ENCODE peak calls at places on chromosomes 16 and 17, in six cellular contexts. One of them, this sample, is unnamed.

GRCh38 chr16:19916064-19916463 is 31.4 kb upstream of the GPRC5B start:
- DNase-seq in K562: no peak
- DNase-seq in Peyer's patch: no peak
- DNase-seq in Caco-2: no peak
- DNase-seq in suprapubic skin: no peak
- DNase-seq in fibroblast of the aortic adventitia: no peak
- DNase-seq in this sample: no peak

GRCh38 chr17:4301066-4301465 is 37.3 kb upstream of the ANKFY1 start:
- DNase-seq in Caco-2: no peak
- DNase-seq in suprapubic skin: no peak
- DNase-seq in Peyer's patch: no peak
- DNase-seq in fibroblast of the aortic adventitia: no peak
- DNase-seq in K562: no peak
- DNase-seq in this sample: no peak

GRCh38 chr17:67390646-67391480 is 13.8 kb downstream of the PITPNC1 start:
- DNase-seq in K562: no peak
- DNase-seq in fibroblast of the aortic adventitia: peak; percentile 94
- DNase-seq in Caco-2: no peak
- DNase-seq in Peyer's patch: no peak
- DNase-seq in suprapubic skin: no peak
- DNase-seq in this sample: no peak

GRCh38 chr17:49993423-49994037 is 1.5 kb downstream of the DLX3 start:
- DNase-seq in fibroblast of the aortic adventitia: no peak
- DNase-seq in suprapubic skin: no peak
- DNase-seq in K562: no peak
- DNase-seq in Caco-2: no peak
- DNase-seq in Peyer's patch: no peak
- DNase-seq in this sample: peak; percentile 37

GRCh38 chr17:77737442-77738265 is 220.8 kb upstream of the TNRC6C start:
- DNase-seq in suprapubic skin: peak; percentile 53
- DNase-seq in Peyer's patch: no peak
- DNase-seq in Caco-2: no peak
- DNase-seq in fibroblast of the aortic adventitia: no peak
- DNase-seq in K562: no peak
- DNase-seq in this sample: peak; percentile 8

GRCh38 chr17:82838386-82839063 is 1.3 kb downstream of the ZNF750 start:
- DNase-seq in fibroblast of the aortic adventitia: peak; percentile 13
- DNase-seq in K562: no peak
- DNase-seq in Peyer's patch: no peak
- DNase-seq in suprapubic skin: no peak
- DNase-seq in Caco-2: peak; percentile 64
- DNase-seq in this sample: no peak

GRCh38 chr16:68408967-68409366 is 39.3 kb downstream of the SMPD3 start:
- DNase-seq in fibroblast of the aortic adventitia: no peak
- DNase-seq in Caco-2: no peak
- DNase-seq in K562: no peak
- DNase-seq in Peyer's patch: peak; percentile 12
- DNase-seq in suprapubic skin: no peak
- DNase-seq in this sample: no peak

GRCh38 chr17:29143894-29144293 is 36.3 kb downstream of the MYO18A start:
- DNase-seq in Caco-2: no peak
- DNase-seq in suprapubic skin: no peak
- DNase-seq in K562: peak; percentile 67
- DNase-seq in Peyer's patch: peak; percentile 52
- DNase-seq in fibroblast of the aortic adventitia: peak; percentile 32
- DNase-seq in this sample: no peak

GRCh38 chr17:77555741-77556291 is 402.7 kb upstream of the TNRC6C start:
- DNase-seq in suprapubic skin: no peak
- DNase-seq in K562: no peak
- DNase-seq in fibroblast of the aortic adventitia: no peak
- DNase-seq in Peyer's patch: no peak
- DNase-seq in Caco-2: no peak
- DNase-seq in this sample: no peak

GRCh38 chr17:61461967-61462733 is 9.9 kb downstream of the TBX4 start:
- DNase-seq in K562: peak; percentile 45
- DNase-seq in fibroblast of the aortic adventitia: peak; percentile 20
- DNase-seq in Caco-2: peak; percentile 73
- DNase-seq in Peyer's patch: peak; percentile 46
- DNase-seq in suprapubic skin: no peak
- DNase-seq in this sample: no peak

GRCh38 chr17:40648326-40648968 is 829 bp upstream of the SMARCE1 start:
- DNase-seq in Caco-2: no peak
- DNase-seq in fibroblast of the aortic adventitia: peak; percentile 74
- DNase-seq in Peyer's patch: no peak
- DNase-seq in suprapubic skin: peak; percentile 67
- DNase-seq in K562: peak; percentile 39
- DNase-seq in this sample: no peak

DNA sequence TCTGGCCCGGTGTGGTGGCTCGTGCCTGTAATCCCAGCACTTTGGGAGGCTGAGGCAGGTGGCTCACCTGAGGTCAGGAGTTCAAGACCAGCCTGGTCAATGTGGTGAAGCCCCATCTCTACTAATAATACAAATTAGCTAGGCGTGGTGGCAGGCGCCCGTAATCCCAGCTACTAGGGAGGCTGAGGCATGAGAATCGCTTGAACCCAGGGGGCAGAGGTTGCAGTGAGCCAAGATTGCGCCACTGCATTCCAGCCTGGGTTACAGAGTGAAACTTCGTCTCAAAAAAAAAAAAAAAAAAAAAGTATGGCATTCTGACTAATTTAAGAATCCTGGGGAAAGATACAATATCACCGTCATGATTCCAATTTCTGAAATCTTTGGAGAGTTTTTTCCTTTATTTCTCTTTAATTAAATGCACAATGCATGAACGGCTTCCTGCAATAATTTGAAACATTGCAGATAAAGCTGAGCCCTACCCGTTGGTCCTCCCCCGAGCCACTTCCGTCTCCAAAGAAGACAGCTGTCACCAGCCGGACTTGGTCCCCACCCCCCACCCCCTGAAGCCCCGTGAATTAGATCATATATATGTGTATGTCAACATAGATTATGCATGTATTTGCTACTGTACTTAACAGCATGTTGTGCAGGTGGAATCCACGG is 142.7 kb upstream of the PLCG2 start:
- DNase-seq in K562: peak; percentile 75
- DNase-seq in Peyer's patch: no peak
- DNase-seq in fibroblast of the aortic adventitia: no peak
- DNase-seq in Caco-2: no peak
- DNase-seq in suprapubic skin: no peak
- DNase-seq in this sample: no peak
- TF ChIP-seq CTCF in K562: no peak
- TF ChIP-seq CTCF in Peyer's patch: no peak
- TF ChIP-seq CTCF in fibroblast of the aortic adventitia: no peak
- TF ChIP-seq CTCF in Caco-2: no peak
- TF ChIP-seq CTCF in suprapubic skin: no peak
- TF ChIP-seq CTCF in this sample: no peak

DNA sequence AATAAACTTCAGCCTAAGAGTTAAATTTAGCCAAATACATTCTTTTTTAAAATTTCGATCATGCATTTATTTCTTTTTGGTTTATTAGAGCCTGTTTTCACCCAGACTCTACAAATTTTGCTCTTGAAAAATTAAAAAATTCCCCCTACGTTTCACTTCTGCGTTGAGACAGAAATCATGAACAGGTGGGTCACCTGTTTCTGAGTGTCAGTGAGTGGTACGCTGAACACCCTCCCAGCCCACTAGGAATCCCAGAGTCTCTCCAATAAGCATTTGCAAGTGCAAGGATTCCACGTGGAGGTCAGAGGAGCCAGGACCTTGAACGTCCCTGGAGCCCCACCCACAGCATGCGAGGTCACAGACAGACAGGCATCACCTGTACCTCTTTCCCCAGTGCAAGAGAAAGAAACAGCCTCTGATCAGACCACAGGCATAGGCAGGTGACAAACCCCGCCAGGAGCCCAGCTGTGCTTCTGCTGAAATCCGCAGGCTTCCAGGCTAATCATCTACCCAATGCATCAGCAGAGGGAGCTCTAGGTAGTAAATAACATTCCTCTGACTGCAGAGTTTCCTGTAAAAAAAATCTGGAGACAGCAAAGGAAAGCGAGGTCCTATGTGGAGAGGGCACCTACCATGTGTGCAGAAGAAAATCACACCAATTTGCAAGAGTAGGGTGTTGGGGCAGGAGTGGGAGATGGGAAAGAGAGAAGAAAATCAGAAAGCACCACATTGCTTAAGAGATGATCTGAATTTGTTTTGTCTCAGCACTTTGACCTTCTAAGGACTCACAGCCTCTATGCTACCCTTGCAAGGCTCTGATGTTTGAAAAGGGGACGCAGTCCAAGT is 5.9 kb upstream of the XYLT1 start:
- DNase-seq in Peyer's patch: peak; percentile 61
- DNase-seq in fibroblast of the aortic adventitia: peak; percentile 81
- DNase-seq in Caco-2: peak; percentile 72
- DNase-seq in K562: peak; percentile 18
- DNase-seq in suprapubic skin: no peak
- DNase-seq in this sample: peak; percentile 34
- TF ChIP-seq CTCF in Peyer's patch: peak; percentile 61
- TF ChIP-seq CTCF in fibroblast of the aortic adventitia: peak; percentile 76
- TF ChIP-seq CTCF in Caco-2: peak; percentile 38
- TF ChIP-seq CTCF in K562: peak; percentile 31
- TF ChIP-seq CTCF in suprapubic skin: peak; percentile 39
- TF ChIP-seq CTCF in this sample: peak; percentile 57

DNA sequence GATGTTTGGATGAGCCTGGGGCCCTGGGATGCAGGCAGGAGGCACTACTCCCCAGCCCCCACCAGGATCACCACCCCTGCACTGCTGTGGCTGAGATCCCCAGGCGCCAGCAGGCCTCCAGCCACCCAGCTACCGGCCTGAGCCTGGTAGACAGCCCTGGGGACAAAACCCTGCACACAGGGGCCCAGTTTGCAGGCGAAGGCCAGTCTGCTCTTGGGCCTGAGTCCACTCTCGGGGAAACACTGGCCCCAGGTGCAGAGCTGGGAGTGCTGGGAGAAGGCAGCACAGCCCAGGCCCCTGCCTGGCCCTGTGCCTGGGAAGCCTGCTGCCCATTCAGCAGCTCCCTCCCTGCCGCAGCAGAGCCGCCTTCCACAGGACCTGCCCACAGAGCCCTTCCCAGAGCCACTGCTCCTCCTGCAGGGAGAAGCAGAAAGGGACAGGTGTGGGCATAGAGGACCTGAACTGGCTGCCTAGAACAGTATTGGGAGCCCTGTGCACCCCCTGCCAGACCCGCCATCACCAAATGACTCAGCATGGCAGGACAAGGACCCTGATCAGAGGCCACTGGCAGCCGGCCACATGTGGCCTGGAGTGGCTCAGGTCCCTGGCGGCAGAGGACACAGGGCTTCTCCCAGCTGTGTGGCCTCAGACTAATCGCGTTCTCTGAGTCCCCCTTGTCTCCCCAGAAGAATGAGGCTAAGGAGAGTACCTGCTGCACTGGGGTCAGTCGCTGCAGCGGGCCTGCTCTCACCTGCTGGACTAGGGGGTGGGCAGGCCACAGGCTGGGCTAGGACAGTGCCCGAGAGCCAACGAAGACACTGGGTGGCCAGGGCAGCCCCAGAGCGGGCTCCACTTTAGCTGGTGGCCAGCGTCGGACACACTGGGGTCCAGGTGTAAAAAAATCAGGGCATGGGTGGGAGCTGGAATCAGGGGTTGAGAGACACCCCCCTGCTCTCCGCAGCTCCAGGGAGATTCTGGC is 10.7 kb downstream of the MSRB1 start:
- DNase-seq in fibroblast of the aortic adventitia: no peak
- DNase-seq in K562: no peak
- DNase-seq in Caco-2: no peak
- DNase-seq in Peyer's patch: peak; percentile 67
- DNase-seq in suprapubic skin: no peak
- DNase-seq in this sample: no peak
- TF ChIP-seq CTCF in fibroblast of the aortic adventitia: no peak
- TF ChIP-seq CTCF in K562: no peak
- TF ChIP-seq CTCF in Caco-2: no peak
- TF ChIP-seq CTCF in Peyer's patch: peak; percentile 51
- TF ChIP-seq CTCF in suprapubic skin: no peak
- TF ChIP-seq CTCF in this sample: peak; percentile 19

DNA sequence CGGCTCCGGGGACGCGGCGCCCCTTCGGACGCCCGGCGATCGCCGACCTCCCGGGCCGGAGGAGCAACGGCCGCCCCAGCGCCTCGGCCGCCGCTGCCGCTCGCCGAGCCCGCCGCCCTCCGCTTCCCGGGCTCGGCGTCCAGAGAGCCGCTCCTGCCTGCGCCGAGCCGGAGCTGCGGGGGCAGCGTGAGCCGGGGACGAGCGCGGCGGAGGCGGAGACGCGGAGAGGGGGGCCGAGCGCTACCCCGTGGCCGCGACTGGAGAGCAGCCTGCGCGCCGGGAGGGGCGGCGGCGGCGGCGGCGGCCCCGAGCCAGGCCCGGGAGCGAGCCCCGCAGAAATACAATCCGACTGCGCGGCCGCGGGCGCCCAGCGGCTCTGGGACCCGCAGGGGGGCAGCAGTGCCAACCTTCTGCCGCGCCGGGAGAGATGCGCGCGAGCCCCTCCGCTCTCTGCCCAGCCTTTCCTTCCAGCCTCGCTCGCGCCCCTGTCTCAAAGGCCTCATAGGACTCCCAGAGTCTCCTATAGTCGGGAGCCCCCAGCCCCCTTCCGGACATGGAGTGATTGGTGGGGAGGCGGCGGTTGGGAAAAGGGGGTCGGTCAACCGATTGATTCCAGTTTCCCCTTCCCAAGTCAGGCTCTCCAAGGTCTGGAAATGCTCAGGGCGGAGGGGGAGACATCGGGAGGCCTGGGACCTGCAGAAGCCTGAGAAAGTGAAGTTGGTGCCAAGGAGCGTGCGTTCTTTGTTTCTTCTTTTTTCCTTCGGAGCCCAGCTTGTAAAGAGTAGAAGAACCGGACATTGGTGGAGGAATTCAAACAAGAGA is 1.0 kb upstream of the SDK2 start:
- DNase-seq in fibroblast of the aortic adventitia: no peak
- DNase-seq in Caco-2: no peak
- DNase-seq in Peyer's patch: peak; percentile 53
- DNase-seq in suprapubic skin: no peak
- DNase-seq in K562: no peak
- DNase-seq in this sample: peak; percentile 52
- TF ChIP-seq CTCF in fibroblast of the aortic adventitia: no peak
- TF ChIP-seq CTCF in Caco-2: peak; percentile 2
- TF ChIP-seq CTCF in Peyer's patch: no peak
- TF ChIP-seq CTCF in suprapubic skin: no peak
- TF ChIP-seq CTCF in K562: no peak
- TF ChIP-seq CTCF in this sample: peak; percentile 54

This sample was measured in progenitor cell of endocrine pancreas.